ENCODE peak calls at places on chromosome 13, in six cellular contexts. S is CD8-positive, alpha-beta T cell; M is stimulated activated naive CD8-positive, alpha-beta T cell treated with anti-CD3 and anti-CD28 coated beads, Interleukin-15, amount 100 ng/mL, for 72 hours; E is sciatic nerve; D is mucosa of descending colon; K is activated T-cell treated with anti-CD3 and anti-CD28 coated beads, Interleukin-2, amount 50 U/mL, for 4 hours. P is an unnamed sample.

GRCh38 chr13:71866173-71867091 is 572 bp downstream of the DACH1 start:
- ATAC-seq in S (peak), M (peak), E (peak), D (peak), K (peak), P (peak)

GRCh38 chr13:104691765-104692164 is 1625.5 kb upstream of the SLC10A2 start:
- ATAC-seq in S (no peak), M (no peak), E (no peak), D (no peak), K (no peak), P (no peak)

GRCh38 chr13:21034602-21035190 is 26.7 kb downstream of the LATS2 start:
- ATAC-seq in S (no peak), M (no peak), E (peak), D (no peak), K (peak), P (peak)

GRCh38 chr13:26589754-26590153 is 32.3 kb downstream of the WASF3 start:
- ATAC-seq in S (no peak), M (no peak), E (no peak), D (no peak), K (no peak), P (no peak)

GRCh38 chr13:31929031-31929770 is 102.4 kb upstream of the FRY start:
- ATAC-seq in S (no peak), M (no peak), E (no peak), D (no peak), K (no peak), P (no peak)

GRCh38 chr13:23865898-23866297 is 23.3 kb downstream of the MIPEP start:
- ATAC-seq in S (no peak), M (no peak), E (no peak), D (no peak), K (no peak), P (no peak)

GRCh38 chr13:34412817-34413365 is 529.2 kb upstream of the NBEA start:
- ATAC-seq in S (no peak), M (no peak), E (no peak), D (no peak), K (no peak), P (no peak)

GRCh38 chr13:61685683-61686013 is 270.0 kb upstream of the PCDH20 start:
- ATAC-seq in S (no peak), M (no peak), E (no peak), D (no peak), K (no peak), P (no peak)

GRCh38 chr13:99894835-99895427 is 76.6 kb downstream of the ZIC5 start:
- ATAC-seq in S (no peak), M (no peak), E (no peak), D (peak), K (no peak), P (no peak)

GRCh38 chr13:20401958-20402856 is 123.5 kb downstream of the CRYL1 start:
- ATAC-seq in S (no peak), M (no peak), E (no peak), D (no peak), K (peak), P (no peak)